ENCODE peak calls at places on chromosomes 13 and 19, in four cellular contexts. One of them, this sample, is unnamed.

GRCh38 chr19:35120898-35121297 is 5.3 kb downstream of the FXYD3 start:
- DNase-seq in A549: no peak
- DNase-seq in GM12878: no peak
- DNase-seq in HepG2: no peak
- DNase-seq in this sample: no peak

GRCh38 chr19:46860846-46861690 is at the start of gene ARHGAP35:
- DNase-seq in A549: no peak
- DNase-seq in GM12878: no peak
- DNase-seq in HepG2: no peak
- DNase-seq in this sample: peak; percentile 92

GRCh38 chr13:30714629-30715028 is 20.7 kb upstream of the ALOX5AP start:
- DNase-seq in A549: no peak
- DNase-seq in HepG2: no peak
- DNase-seq in GM12878: no peak
- DNase-seq in this sample: no peak

GRCh38 chr19:1809663-1810062 is 2.4 kb downstream of the ATP8B3 start:
- DNase-seq in HepG2: no peak
- DNase-seq in A549: no peak
- DNase-seq in GM12878: no peak
- DNase-seq in this sample: no peak

GRCh38 chr13:30708541-30708940 is 26.8 kb upstream of the ALOX5AP start:
- DNase-seq in GM12878: no peak
- DNase-seq in HepG2: no peak
- DNase-seq in A549: no peak
- DNase-seq in this sample: no peak

GRCh38 chr19:8525401-8525684 is 11.4 kb upstream of the ZNF414 start:
- DNase-seq in A549: no peak
- DNase-seq in GM12878: no peak
- DNase-seq in HepG2: no peak
- DNase-seq in this sample: no peak

GRCh38 chr13:45119469-45119989 is 781 bp upstream of the GTF2F2 start:
- DNase-seq in HepG2: no peak
- DNase-seq in A549: no peak
- DNase-seq in GM12878: peak; percentile 26
- DNase-seq in this sample: peak; percentile 37

GRCh38 chr13:75938811-75939525 is 302.8 kb downstream of the LMO7 start:
- DNase-seq in HepG2: no peak
- DNase-seq in GM12878: no peak
- DNase-seq in A549: no peak
- DNase-seq in this sample: no peak

GRCh38 chr13:42283574-42283973 is 11.6 kb downstream of the AKAP11 start:
- DNase-seq in HepG2: no peak
- DNase-seq in A549: no peak
- DNase-seq in GM12878: no peak
- DNase-seq in this sample: no peak

GRCh38 chr19:53365899-53366493 is 491 bp downstream of the ZNF525 start:
- DNase-seq in A549: no peak
- DNase-seq in GM12878: no peak
- DNase-seq in HepG2: peak; percentile 24
- DNase-seq in this sample: peak; percentile 47

GRCh38 chr13:109802936-109803335 is 16.6 kb upstream of the IRS2 start:
- DNase-seq in HepG2: peak; percentile 79
- DNase-seq in GM12878: no peak
- DNase-seq in A549: no peak
- DNase-seq in this sample: no peak

GRCh38 chr13:36712785-36713184 is 39.0 kb downstream of the SERTM1 start:
- DNase-seq in A549: no peak
- DNase-seq in HepG2: no peak
- DNase-seq in GM12878: no peak
- DNase-seq in this sample: peak; percentile 7

GRCh38 chr13:30159446-30159839 is 147.9 kb downstream of the KATNAL1 start:
- DNase-seq in HepG2: no peak
- DNase-seq in A549: no peak
- DNase-seq in GM12878: no peak
- DNase-seq in this sample: no peak

GRCh38 chr19:44202470-44202869 is 9.9 kb upstream of the ZNF227 start:
- DNase-seq in GM12878: no peak
- DNase-seq in HepG2: no peak
- DNase-seq in A549: no peak
- DNase-seq in this sample: no peak
- TF ChIP-seq CHD2 in GM12878: no peak
- TF ChIP-seq CHD2 in HepG2: no peak
- TF ChIP-seq CHD2 in A549: no peak
- TF ChIP-seq CHD2 in this sample: no peak

DNA sequence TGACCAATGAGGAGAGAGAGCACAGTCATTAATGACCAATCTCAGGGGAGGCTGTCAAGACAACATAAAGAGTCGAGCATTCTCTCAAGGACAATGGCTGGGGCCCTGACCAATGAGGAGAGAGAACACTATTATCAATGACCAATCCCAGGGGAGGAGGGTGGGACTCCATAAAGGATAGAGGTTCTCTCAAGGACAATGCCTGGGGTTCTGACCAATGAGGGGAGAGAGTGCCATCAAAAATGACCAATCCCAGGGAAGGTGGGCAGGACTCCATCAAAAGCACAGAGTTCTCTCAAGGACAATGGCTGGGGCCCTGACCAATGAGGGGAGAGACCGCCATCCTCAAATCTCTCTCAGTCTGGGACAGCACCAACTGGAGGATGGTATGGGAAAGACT is 3.3 kb upstream of the KLK11 start:
- DNase-seq in A549: peak; percentile 39
- DNase-seq in HepG2: no peak
- DNase-seq in GM12878: no peak
- DNase-seq in this sample: peak; percentile 39
- TF ChIP-seq PBX3 in A549: no peak
- TF ChIP-seq PBX3 in HepG2: no peak
- TF ChIP-seq PBX3 in GM12878: no peak
- TF ChIP-seq PBX3 in this sample: no peak

GRCh38 chr19:4057913-4058695 is 8.6 kb downstream of the ZBTB7A start:
- DNase-seq in HepG2: peak; percentile 90
- DNase-seq in A549: peak; percentile 73
- DNase-seq in GM12878: no peak
- DNase-seq in this sample: no peak
- TF ChIP-seq REST in HepG2: no peak
- TF ChIP-seq REST in A549: no peak
- TF ChIP-seq REST in GM12878: no peak
- TF ChIP-seq REST in this sample: no peak

GRCh38 chr19:14139944-14140343 is 3.6 kb upstream of the ASF1B start:
- DNase-seq in A549: no peak
- DNase-seq in HepG2: no peak
- DNase-seq in GM12878: no peak
- DNase-seq in this sample: no peak
- TF ChIP-seq CHD2 in A549: no peak
- TF ChIP-seq CHD2 in HepG2: no peak
- TF ChIP-seq CHD2 in GM12878: no peak
- TF ChIP-seq CHD2 in this sample: no peak

GRCh38 chr19:33819875-33820781 is 23.5 kb downstream of the KCTD15 start:
- DNase-seq in A549: peak; percentile 76
- DNase-seq in GM12878: no peak
- DNase-seq in HepG2: peak; percentile 53
- DNase-seq in this sample: peak; percentile 36
- TF ChIP-seq PBX3 in A549: no peak
- TF ChIP-seq PBX3 in GM12878: no peak
- TF ChIP-seq PBX3 in HepG2: no peak
- TF ChIP-seq PBX3 in this sample: no peak

GRCh38 chr19:56987184-56987583 is 132.6 kb upstream of the USP29 start:
- DNase-seq in A549: no peak
- DNase-seq in GM12878: no peak
- DNase-seq in HepG2: no peak
- DNase-seq in this sample: peak; percentile 43

GRCh38 chr19:56980864-56981263 is 138.9 kb upstream of the USP29 start:
- DNase-seq in HepG2: no peak
- DNase-seq in GM12878: no peak
- DNase-seq in A549: no peak
- DNase-seq in this sample: no peak

GRCh38 chr19:56983804-56984203 is 136.0 kb upstream of the USP29 start:
- DNase-seq in HepG2: no peak
- DNase-seq in A549: no peak
- DNase-seq in GM12878: no peak
- DNase-seq in this sample: no peak

GRCh38 chr19:56978023-56978565 is 137.6 kb upstream of the PEG3 start:
- DNase-seq in A549: no peak
- DNase-seq in HepG2: peak; percentile 88
- DNase-seq in GM12878: no peak
- DNase-seq in this sample: no peak

DNA sequence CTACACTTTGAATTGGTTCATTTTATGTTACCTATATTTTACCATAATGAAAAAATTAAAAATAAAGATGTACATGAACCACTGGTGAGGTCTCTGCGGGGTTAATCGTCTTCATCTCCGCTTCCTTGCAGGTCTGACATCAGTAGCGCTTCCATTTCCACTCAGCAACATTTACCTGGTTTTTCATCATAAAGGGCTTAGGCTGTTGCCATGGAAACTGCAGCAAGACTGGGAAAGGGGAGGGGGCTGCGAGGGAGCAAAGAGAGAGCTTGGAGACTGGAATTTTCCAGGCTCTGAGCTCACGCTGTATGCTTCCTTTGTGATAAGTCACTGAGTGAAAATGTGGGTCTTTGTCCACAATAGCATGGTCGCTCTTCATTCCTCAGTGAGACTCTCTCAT is 136.6 kb upstream of the USP29 start:
- DNase-seq in GM12878: no peak
- DNase-seq in A549: no peak
- DNase-seq in HepG2: no peak
- DNase-seq in this sample: no peak
- TF ChIP-seq REST in GM12878: no peak
- TF ChIP-seq REST in A549: no peak
- TF ChIP-seq REST in HepG2: no peak
- TF ChIP-seq REST in this sample: no peak

GRCh38 chr19:15173746-15174404 is 26.9 kb downstream of the NOTCH3 start:
- DNase-seq in HepG2: peak; percentile 40
- DNase-seq in GM12878: no peak
- DNase-seq in A549: no peak
- DNase-seq in this sample: no peak
- TF ChIP-seq CHD2 in HepG2: no peak
- TF ChIP-seq CHD2 in GM12878: no peak
- TF ChIP-seq CHD2 in A549: no peak
- TF ChIP-seq CHD2 in this sample: no peak

GRCh38 chr19:10283301-10283733 is 3.4 kb upstream of the ICAM4 start:
- DNase-seq in HepG2: no peak
- DNase-seq in A549: no peak
- DNase-seq in GM12878: no peak
- DNase-seq in this sample: no peak
- TF ChIP-seq PBX3 in HepG2: no peak
- TF ChIP-seq PBX3 in A549: no peak
- TF ChIP-seq PBX3 in GM12878: no peak
- TF ChIP-seq PBX3 in this sample: no peak

GRCh38 chr13:63731896-63732295 is 2316.2 kb upstream of the PCDH20 start:
- DNase-seq in GM12878: no peak
- DNase-seq in HepG2: peak; percentile 15
- DNase-seq in A549: no peak
- DNase-seq in this sample: no peak
- TF ChIP-seq REST in GM12878: no peak
- TF ChIP-seq REST in HepG2: no peak
- TF ChIP-seq REST in A549: no peak
- TF ChIP-seq REST in this sample: no peak